ENCODE peak calls at places on chromosomes 3 and 15, in four cellular contexts. P is PC-3, U is NB4, W is astrocyte of the spinal cord. Y is an unnamed sample.

GRCh38 chr3:37973250-37974054 is 17.1 kb upstream of the VILL start:
- DNase-seq in U (no peak), W (no peak), P (no peak), Y (no peak)

GRCh38 chr3:187963003-187963676 is 190.8 kb upstream of the LPP start:
- DNase-seq in P (no peak), W (no peak), U (no peak), Y (no peak)

GRCh38 chr3:49222002-49222401 is 50.6 kb downstream of the KLHDC8B start:
- DNase-seq in W (no peak), U (no peak), P (peak), Y (no peak)

GRCh38 chr3:58323795-58324674 is 8.7 kb upstream of the PXK start:
- DNase-seq in W (peak), P (peak), U (no peak), Y (no peak)

GRCh38 chr3:31793040-31793439 is 188.0 kb downstream of the OSBPL10 start:
- DNase-seq in U (no peak), W (no peak), P (no peak), Y (no peak)

GRCh38 chr3:7242303-7242635 is 381.4 kb downstream of the GRM7 start:
- DNase-seq in P (no peak), U (no peak), W (no peak), Y (no peak)

GRCh38 chr3:71101014-71101413 is 482.5 kb downstream of the FOXP1 start:
- DNase-seq in U (no peak), P (peak), W (peak), Y (no peak)

GRCh38 chr3:45125550-45126026 is 20.6 kb downstream of the CDCP1 start:
- DNase-seq in U (no peak), P (peak), W (no peak), Y (peak)

GRCh38 chr3:30964612-30965011 is 70.2 kb upstream of the GADL1 start:
- DNase-seq in W (no peak), U (no peak), P (no peak), Y (no peak)

DNA sequence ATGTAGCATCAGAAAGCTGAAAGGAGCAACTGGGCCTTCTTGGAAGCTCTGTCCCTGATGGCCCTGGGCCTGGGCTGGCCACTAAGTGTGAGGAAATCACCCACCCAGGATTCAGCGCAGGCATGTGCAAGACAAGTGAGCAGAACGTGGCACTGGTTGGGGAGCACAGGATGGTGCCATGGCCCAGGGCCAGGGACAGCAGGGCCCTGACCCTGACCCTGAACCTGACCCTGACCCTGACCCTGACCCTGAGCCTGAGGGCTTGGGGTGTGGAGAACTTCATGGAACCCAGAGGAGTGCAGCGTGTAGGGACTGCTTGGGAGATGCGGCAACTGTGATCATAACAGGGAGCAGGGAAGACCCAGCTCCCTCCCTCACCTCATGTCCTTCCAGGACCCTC is 5.9 kb upstream of the ALDH1L1 start:
- DNase-seq in U (no peak), W (no peak), P (no peak), Y (no peak)
- H3K4me3 ChIP-seq in U (no peak), W (no peak), P (no peak), Y (no peak)

DNA sequence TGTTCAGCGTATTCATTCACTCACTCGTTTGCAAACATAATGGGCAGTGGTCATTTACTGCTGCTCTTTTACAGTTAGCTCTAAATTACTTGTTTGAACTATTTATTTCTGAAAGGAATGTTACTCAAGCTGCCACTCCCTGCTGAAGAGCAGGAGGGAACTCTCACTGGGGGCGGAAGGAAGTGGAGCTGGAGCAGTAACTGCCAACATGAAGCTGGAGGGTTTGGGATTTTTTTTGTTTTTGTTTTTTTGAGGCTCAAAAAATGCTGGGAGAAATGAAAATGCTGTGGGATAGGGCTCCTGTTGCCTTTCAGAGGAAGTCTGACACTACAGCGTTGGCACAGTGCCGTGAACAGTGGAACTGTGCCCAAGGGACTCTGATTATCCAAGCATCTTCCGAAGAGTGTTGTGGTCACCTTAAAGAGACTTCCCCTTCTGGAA is 44.1 kb downstream of the SENP2 start:
- DNase-seq in U (no peak), P (peak), W (peak), Y (peak)
- H3K4me3 ChIP-seq in U (no peak), P (no peak), W (no peak), Y (no peak)

GRCh38 chr3:179068779-179069530 is 2.7 kb downstream of the ZMAT3 start:
- DNase-seq in W (peak), U (peak), P (peak), Y (no peak)
- H3K4me3 ChIP-seq in W (peak), U (no peak), P (no peak), Y (peak)

GRCh38 chr3:157128771-157129671 is 30.9 kb downstream of the CCNL1 start:
- DNase-seq in P (peak), W (peak), U (no peak), Y (peak)

GRCh38 chr3:157129782-157130137 is 30.2 kb downstream of the CCNL1 start:
- DNase-seq in P (peak), W (peak), U (peak), Y (no peak)

GRCh38 chr3:157131861-157132260 is 28.1 kb downstream of the CCNL1 start:
- DNase-seq in P (peak), W (no peak), U (no peak), Y (no peak)

GRCh38 chr3:157130881-157131251 is 29.1 kb downstream of the CCNL1 start:
- DNase-seq in W (no peak), P (no peak), U (no peak), Y (peak)

DNA sequence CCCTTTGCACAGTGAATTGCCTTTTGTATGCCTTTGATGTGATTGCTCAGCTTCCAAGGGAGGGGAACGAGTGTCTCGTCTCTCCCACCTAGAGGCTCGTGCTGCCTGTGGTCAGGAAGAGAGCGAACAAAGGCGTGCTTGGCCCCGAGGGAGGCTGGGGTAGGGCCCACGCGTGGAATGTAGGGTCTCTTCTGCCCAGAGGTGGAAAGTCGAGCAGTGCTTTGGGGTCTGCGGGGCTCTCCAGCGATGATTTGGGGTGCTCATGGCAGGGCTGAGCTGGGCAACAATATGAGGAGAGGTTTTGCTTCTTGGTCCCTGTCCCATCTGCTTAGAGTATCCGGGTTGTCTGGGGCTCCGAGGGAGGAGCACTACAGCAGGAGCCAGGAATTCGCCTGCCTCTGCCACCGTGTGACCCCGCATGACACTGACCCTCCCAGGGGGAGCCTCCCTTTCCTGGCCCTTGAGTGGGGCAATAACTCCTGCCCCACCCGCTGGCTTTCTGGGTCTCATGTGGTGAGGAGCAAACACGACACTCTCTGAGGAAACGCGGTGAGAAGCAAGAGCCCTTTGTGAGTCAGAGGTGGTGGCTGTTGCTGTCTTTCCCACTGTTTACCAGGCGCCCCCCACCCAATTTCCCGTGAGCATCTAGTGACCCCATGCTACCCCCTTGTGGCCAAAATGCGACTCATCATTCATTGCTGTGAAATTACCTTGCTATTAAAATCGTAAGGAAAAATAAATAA is 29.6 kb downstream of the CCNL1 start:
- DNase-seq in W (peak), P (peak), U (peak), Y (peak)
- H3K4me3 ChIP-seq in W (no peak), P (peak), U (no peak), Y (no peak)

GRCh38 chr15:38896652-38897051 is 332.0 kb upstream of the RASGRP1 start:
- DNase-seq in U (no peak), P (no peak), W (no peak), Y (no peak)

GRCh38 chr15:38894260-38894948 is 329.8 kb upstream of the RASGRP1 start:
- DNase-seq in P (peak), U (no peak), W (peak), Y (no peak)

GRCh38 chr15:38899300-38899699 is 334.7 kb upstream of the RASGRP1 start:
- DNase-seq in W (peak), U (no peak), P (peak), Y (no peak)

GRCh38 chr15:38893920-38894259 is 329.3 kb upstream of the RASGRP1 start:
- DNase-seq in W (no peak), P (no peak), U (no peak), Y (no peak)

DNA sequence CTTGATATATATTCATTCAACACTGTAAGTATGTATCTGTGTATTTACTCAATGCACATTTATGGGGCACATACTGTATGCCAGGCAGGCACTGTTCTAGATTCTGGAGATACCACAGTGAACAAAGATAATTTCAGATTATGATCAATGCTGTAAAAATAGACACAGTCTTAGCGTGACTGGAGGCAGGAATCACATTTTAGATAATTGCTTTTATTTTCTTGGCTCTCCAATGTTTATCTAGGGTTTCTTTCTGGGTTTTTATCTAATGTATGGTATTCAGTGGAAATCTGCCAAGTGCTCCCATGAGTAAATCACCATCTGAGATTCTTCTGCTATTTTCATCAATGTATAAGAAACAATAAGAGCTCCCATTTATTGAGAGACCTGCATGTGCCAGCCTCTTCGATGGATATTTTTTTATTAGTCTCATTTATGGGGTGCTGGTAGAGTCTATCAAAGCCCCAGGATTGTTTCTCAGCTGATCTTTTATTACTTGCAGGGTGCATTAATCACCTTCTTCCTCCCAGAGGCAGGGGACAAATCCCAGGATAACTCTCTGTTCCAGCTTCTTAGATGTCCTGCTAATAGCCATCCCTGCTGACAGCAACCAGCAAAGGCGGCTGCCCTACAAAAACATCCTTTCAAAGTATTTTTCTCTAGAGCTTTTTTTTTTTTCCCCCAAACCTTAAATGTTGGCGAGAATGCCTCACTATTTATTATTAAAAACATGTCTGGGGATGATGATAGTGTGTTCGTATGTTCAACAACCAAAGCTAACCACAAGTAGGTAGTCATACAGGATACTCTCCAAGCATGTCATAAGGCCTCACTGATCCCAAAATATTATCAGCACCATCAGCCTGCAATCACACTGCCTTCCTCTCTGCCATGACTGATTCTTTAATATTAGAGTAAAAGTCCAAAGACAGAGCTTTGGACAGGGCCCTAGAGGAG is 331.0 kb upstream of the RASGRP1 start:
- DNase-seq in U (no peak), P (peak), W (peak), Y (no peak)
- H3K4me3 ChIP-seq in U (no peak), P (no peak), W (no peak), Y (no peak)

GRCh38 chr15:40162552-40162951 is 1.7 kb downstream of the BUB1B start:
- DNase-seq in W (no peak), P (no peak), U (peak), Y (no peak)
- H3K4me3 ChIP-seq in W (peak), P (peak), U (peak), Y (no peak)

GRCh38 chr15:67914537-67915373 is 74.9 kb upstream of the RNU6-1 start:
- DNase-seq in P (peak), W (peak), U (peak), Y (peak)
- H3K4me3 ChIP-seq in P (peak), W (no peak), U (no peak), Y (no peak)

GRCh38 chr15:83082730-83083386 is 15.8 kb upstream of the BTBD1 start:
- DNase-seq in W (no peak), U (no peak), P (no peak), Y (no peak)

GRCh38 chr15:83081256-83082014 is 14.4 kb upstream of the BTBD1 start:
- DNase-seq in U (no peak), P (no peak), W (no peak), Y (no peak)

GRCh38 chr15:83078712-83079111 is 11.7 kb upstream of the BTBD1 start:
- DNase-seq in U (no peak), W (no peak), P (no peak), Y (no peak)

DNA sequence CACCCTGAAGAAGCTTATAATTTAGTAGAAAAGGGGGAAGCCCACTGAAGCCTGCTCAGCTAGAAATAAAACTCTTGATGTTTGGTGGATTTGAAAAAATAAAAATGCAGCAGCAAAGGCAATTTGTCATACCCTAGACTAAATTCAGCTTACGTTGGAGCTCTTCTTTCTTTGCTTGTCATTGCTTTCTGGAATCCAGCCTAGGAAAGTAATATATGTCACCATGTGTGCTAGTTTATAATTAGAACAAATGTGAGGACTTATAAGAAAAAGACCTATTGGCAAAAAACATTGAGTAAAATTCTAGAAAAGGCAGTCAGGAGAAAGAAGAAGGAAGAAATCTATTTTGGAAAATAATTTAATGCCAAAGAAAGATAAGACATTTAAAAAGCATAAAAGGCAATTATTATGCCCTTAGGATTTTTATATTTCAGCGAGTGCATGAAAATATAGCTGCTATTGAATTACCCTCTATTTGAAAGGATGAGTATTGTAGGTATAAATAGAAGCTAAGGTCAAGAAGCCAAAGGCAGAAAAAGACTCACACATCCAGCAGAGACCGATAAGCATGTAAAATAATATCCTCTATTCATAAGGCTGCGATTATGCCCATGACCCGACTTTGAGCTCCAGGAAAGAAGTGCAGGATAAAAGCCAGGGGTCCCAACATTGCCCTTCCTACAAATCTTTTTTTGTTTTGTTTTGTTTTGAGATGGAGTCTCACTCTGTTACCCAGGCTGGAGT is 10.6 kb upstream of the BTBD1 start:
- DNase-seq in U (no peak), W (no peak), P (no peak), Y (no peak)
- H3K4me3 ChIP-seq in U (no peak), W (no peak), P (no peak), Y (no peak)

DNA sequence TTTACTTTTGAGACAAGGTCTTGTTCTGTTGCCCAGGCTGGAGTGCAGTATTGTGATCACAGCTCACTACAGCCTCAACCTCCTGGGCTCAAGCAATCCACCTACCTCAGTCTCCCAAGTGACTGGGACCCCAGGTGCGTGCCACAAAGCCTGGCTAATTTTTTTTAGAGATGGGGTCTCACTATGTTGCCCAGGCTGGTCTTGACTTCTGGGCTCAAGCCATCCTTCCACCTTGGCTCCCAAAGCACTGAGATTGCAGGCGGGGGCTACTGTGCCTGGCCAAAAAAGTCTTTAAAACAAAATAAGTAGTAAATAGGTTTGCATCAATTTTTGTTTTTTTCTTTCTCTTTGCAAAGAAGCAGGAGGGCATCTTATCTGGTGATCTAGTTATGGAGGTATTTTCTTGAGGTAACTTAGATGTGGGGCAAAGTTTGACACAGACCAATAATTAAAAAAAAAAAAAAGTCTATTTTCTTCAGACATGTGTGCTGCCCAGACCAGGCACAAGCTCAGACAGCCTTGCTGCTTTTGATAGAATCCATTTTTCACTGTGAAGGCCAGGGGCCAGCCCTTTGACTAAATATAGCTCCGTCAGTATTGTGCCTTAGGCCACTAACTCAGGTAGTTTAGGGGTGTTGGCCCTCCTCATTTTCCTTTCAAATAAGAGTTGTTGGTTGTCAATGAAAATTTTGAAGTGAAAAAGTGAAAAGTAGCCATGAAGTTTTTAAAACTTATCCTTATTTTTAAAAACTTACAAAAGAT is 2.5 kb downstream of the ARL6IP5 start:
- DNase-seq in W (no peak), P (no peak), U (no peak), Y (no peak)
- H3K4me3 ChIP-seq in W (peak), P (peak), U (peak), Y (peak)